ENCODE peak calls at places on chromosomes 12 and 14, in seven cellular contexts. R is AG09309, H is fibroblast of the conjunctiva, J is Ammon's horn, U is GM12865, I is SIG-M5, K is NCI-H2081. G is an unnamed sample.

GRCh38 chr14:59274991-59275391 is 86.5 kb downstream of the DAAM1 start:
- DNase-seq in U (peak; percentile 75), K (no peak), H (no peak), J (peak; percentile 54), I (no peak), R (no peak), G (no peak)

GRCh38 chr12:109202770-109203169 is 86.4 kb downstream of the ACACB start:
- DNase-seq in I (no peak), H (no peak), K (no peak), R (peak; percentile 11), U (no peak), J (no peak), G (no peak)

GRCh38 chr14:23008836-23009235 is 1.1 kb downstream of the C14orf93 start:
- DNase-seq in K (peak; percentile 73), R (no peak), J (no peak), U (peak; percentile 33), I (peak; percentile 7), H (no peak), G (peak; percentile 45)

GRCh38 chr12:99170461-99170860 is 477.1 kb upstream of the GARIN6 start:
- DNase-seq in R (no peak), U (no peak), K (no peak), H (no peak), I (no peak), J (no peak), G (no peak)

GRCh38 chr12:50506753-50507473 is 2.1 kb downstream of the DIP2B start:
- DNase-seq in K (no peak), R (no peak), U (no peak), J (no peak), I (no peak), H (no peak), G (no peak)

GRCh38 chr14:101221549-101222160 is 318.1 kb upstream of the RTL1 start:
- DNase-seq in I (no peak), K (no peak), J (no peak), H (no peak), R (no peak), U (no peak), G (no peak)

GRCh38 chr12:120148011-120148410 is 31.5 kb upstream of the RAB35 start:
- DNase-seq in K (no peak), I (no peak), H (no peak), R (no peak), U (no peak), J (no peak), G (no peak)

GRCh38 chr12:54988402-54989054 is 4.0 kb upstream of the TESPA1 start:
- DNase-seq in J (peak; percentile 95), I (no peak), K (peak; percentile 10), H (peak; percentile 13), U (peak; percentile 58), R (no peak), G (peak; percentile 56)

GRCh38 chr14:90491221-90491867 is 94.5 kb downstream of the CALM1 start:
- DNase-seq in J (peak; percentile 92), K (no peak), U (no peak), H (peak; percentile 78), R (peak; percentile 10), I (no peak), G (no peak)

GRCh38 chr12:127083028-127083949 is 1183.7 kb upstream of the TMEM132C start:
- DNase-seq in J (peak; percentile 49), K (peak; percentile 78), H (peak; percentile 72), U (peak; percentile 85), R (peak; percentile 55), I (no peak), G (peak; percentile 95)

GRCh38 chr12:43098766-43099550 is 453.0 kb downstream of the ADAMTS20 start:
- DNase-seq in K (no peak), R (no peak), H (no peak), J (no peak), I (no peak), U (no peak), G (no peak)

GRCh38 chr14:71130491-71131179 is 223.4 kb downstream of the PCNX1 start:
- DNase-seq in R (no peak), I (no peak), U (peak; percentile 69), H (no peak), J (no peak), K (no peak), G (no peak)

GRCh38 chr12:85644508-85644907 is 191.7 kb downstream of the RASSF9 start:
- DNase-seq in I (no peak), H (no peak), R (no peak), J (peak; percentile 3), U (no peak), K (no peak), G (no peak)

GRCh38 chr14:99772371-99773283 is 20.6 kb upstream of the EML1 start:
- DNase-seq in K (no peak), U (no peak), H (no peak), I (no peak), J (no peak), R (no peak), G (no peak)

GRCh38 chr14:73713804-73714655 is at the start of gene PNMA1:
- DNase-seq in H (peak; percentile 67), U (peak; percentile 91), I (no peak), R (no peak), K (peak; percentile 89), J (peak; percentile 95), G (peak; percentile 84)

GRCh38 chr14:52338282-52338681 is 24.2 kb downstream of the PTGER2 start:
- DNase-seq in H (no peak), J (no peak), U (no peak), I (no peak), R (no peak), K (no peak), G (no peak)

GRCh38 chr12:28303192-28303591 is 112.9 kb downstream of the CCDC91 start:
- DNase-seq in I (no peak), R (no peak), J (no peak), U (no peak), H (no peak), K (no peak), G (no peak)

GRCh38 chr14:36161781-36162180 is 14.7 kb downstream of the PTCSC3 start:
- DNase-seq in R (no peak), I (no peak), J (no peak), K (no peak), H (no peak), U (no peak), G (no peak)

GRCh38 chr14:53603994-53604393 is 352.6 kb downstream of the BMP4 start:
- DNase-seq in I (no peak), H (no peak), U (peak; percentile 52), R (no peak), K (no peak), J (no peak), G (no peak)